ENCODE peak calls at places on chromosomes 6 and 20, in seven cellular contexts. S is stimulated activated CD8-positive, alpha-beta memory T cell treated with anti-CD3 and anti-CD28 coated beads, Interleukin-4, amount 100 ng/mL, for 1 hour; A is stimulated activated naive CD8-positive, alpha-beta T cell treated with anti-CD3 and anti-CD28 coated beads, Interleukin-15, Interleukin-2, amounts not matched to agents 100 U/mL and 50 U/mL, for 24 hours; V is activated T-cell treated with anti-CD3 and anti-CD28 coated beads, Interleukin-2, amount 50 U/mL, for 48 hours; U is dorsolateral prefrontal cortex; Y is colonic mucosa; W is Ammon's horn. M is an unnamed sample.

GRCh38 chr6:139407718-139408222 is 33.3 kb upstream of the CITED2 start:
- DNase-seq in Y (no peak), A (no peak), W (no peak), V (no peak), U (no peak), S (no peak), M (no peak)

GRCh38 chr6:11318835-11319813 is 86.7 kb upstream of the NEDD9 start:
- DNase-seq in S (no peak), A (no peak), W (no peak), Y (no peak), V (no peak), U (no peak), M (no peak)

GRCh38 chr20:22795897-22796296 is 211.5 kb upstream of the FOXA2 start:
- DNase-seq in S (no peak), W (no peak), Y (peak), V (no peak), U (no peak), A (no peak), M (no peak)

GRCh38 chr20:37976862-37977261 is 56.4 kb downstream of the TTI1 start:
- DNase-seq in A (no peak), V (no peak), S (no peak), W (no peak), Y (no peak), U (no peak), M (no peak)

GRCh38 chr6:90610291-90610670 is 23.4 kb upstream of the MAP3K7 start:
- DNase-seq in V (peak), W (peak), Y (no peak), S (no peak), A (no peak), U (peak), M (peak)

GRCh38 chr6:156427345-156427744 is 349.8 kb upstream of the ARID1B start:
- DNase-seq in S (no peak), W (peak), V (no peak), Y (no peak), U (peak), A (no peak), M (peak)

GRCh38 chr20:17849901-17850673 is 118.5 kb downstream of the SNX5 start:
- DNase-seq in U (no peak), A (no peak), V (no peak), W (no peak), Y (no peak), S (no peak), M (peak)

GRCh38 chr6:138087549-138087948 is 19.7 kb downstream of the PERP start:
- DNase-seq in Y (no peak), V (no peak), A (no peak), S (no peak), W (no peak), U (no peak), M (no peak)

GRCh38 chr6:163392533-163392932 is 22.0 kb upstream of the QKI start:
- DNase-seq in W (peak), S (no peak), A (no peak), U (no peak), Y (no peak), V (no peak), M (peak)

GRCh38 chr6:36063318-36063717 is 35.7 kb downstream of the MAPK14 start:
- DNase-seq in V (no peak), S (no peak), A (no peak), W (no peak), Y (no peak), U (no peak), M (no peak)

GRCh38 chr6:11092654-11093053 is 980 bp upstream of the SMIM13 start:
- DNase-seq in W (no peak), U (no peak), S (no peak), Y (no peak), V (no peak), A (no peak), M (no peak)

GRCh38 chr20:11158146-11158545 is 484.3 kb upstream of the JAG1 start:
- DNase-seq in W (no peak), S (no peak), V (no peak), A (no peak), U (no peak), Y (no peak), M (no peak)

GRCh38 chr20:16926626-16927025 is 178.5 kb downstream of the OTOR start:
- DNase-seq in A (no peak), U (no peak), Y (no peak), S (no peak), V (no peak), W (no peak), M (no peak)

GRCh38 chr20:40991181-40991889 is 37.3 kb upstream of the TOP1 start:
- DNase-seq in A (peak), S (no peak), W (peak), Y (no peak), V (peak), U (no peak), M (no peak)

GRCh38 chr20:53037621-53038020 is 65.5 kb downstream of the TSHZ2 start:
- DNase-seq in S (no peak), W (no peak), V (no peak), Y (no peak), U (no peak), A (no peak), M (no peak)

GRCh38 chr6:139981810-139982550 is 607.5 kb upstream of the CITED2 start:
- DNase-seq in U (no peak), W (peak), A (no peak), S (no peak), V (no peak), Y (peak), M (no peak)

GRCh38 chr6:108497883-108498282 is 62.8 kb upstream of the FOXO3 start:
- DNase-seq in V (peak), U (no peak), W (peak), S (no peak), A (no peak), Y (peak), M (no peak)

GRCh38 chr6:106256201-106256968 is 69.2 kb downstream of the ATG5 start:
- DNase-seq in Y (no peak), S (no peak), W (no peak), U (no peak), V (no peak), A (no peak), M (no peak)

M was measured in right cardiac atrium.